ENCODE peak calls at places on chromosomes 6 and 20, in four cellular contexts. Q is tibial nerve, N is right atrium auricular region, L is psoas muscle. A is an unnamed sample. For H3K4me1, the result is how much of the 10 kb centered on the place peaks cover.

GRCh38 chr20:63296411-63297299 is 3.7 kb downstream of the COL20A1 start:
- DNase-seq in Q (no peak), N (no peak), L (no peak), A (no peak)

GRCh38 chr20:54668271-54669053 is 193.1 kb downstream of the DOK5 start:
- DNase-seq in Q (no peak), N (no peak), L (no peak), A (no peak)

GRCh38 chr20:32446301-32447100 is 88.4 kb downstream of the ASXL1 start:
- DNase-seq in Q (no peak), N (no peak), L (no peak), A (no peak)

GRCh38 chr20:50098259-50098658 is 14.7 kb downstream of the UBE2V1 start:
- DNase-seq in Q (no peak), N (no peak), L (no peak), A (no peak)

GRCh38 chr20:26169506-26169905 is 472.9 kb upstream of the ZNF337 start:
- DNase-seq in Q (no peak), N (no peak), L (no peak), A (no peak)

GRCh38 chr20:22438926-22439325 is 145.4 kb downstream of the FOXA2 start:
- DNase-seq in Q (no peak), N (no peak), L (no peak), A (no peak)

GRCh38 chr6:157990321-157991066 is 8.8 kb downstream of the SYNJ2 start:
- DNase-seq in Q (no peak), N (no peak), L (no peak), A (no peak)

GRCh38 chr20:63461364-63461763 is 11.1 kb downstream of the KCNQ2 start:
- DNase-seq in Q (no peak), N (no peak), L (no peak), A (no peak)

GRCh38 chr20:32207626-32208498 is at the start of the genes PLAGL2 and POFUT1:
- DNase-seq in Q (peak), N (peak), L (peak), A (peak)

GRCh38 chr20:51425347-51426106 is 117.0 kb downstream of the NFATC2 start:
- DNase-seq in Q (no peak), N (no peak), L (no peak), A (no peak)

GRCh38 chr6:82045965-82046756 is 201.4 kb downstream of the IBTK start:
- DNase-seq in Q (no peak), N (no peak), L (no peak), A (no peak)

GRCh38 chr20:49747707-49748524 is 34.2 kb upstream of the B4GALT5 start:
- DNase-seq in Q (peak), N (peak), L (peak), A (peak)

GRCh38 chr6:128738112-128738511 is 144.8 kb upstream of the LAMA2 start:
- DNase-seq in Q (no peak), N (no peak), L (no peak), A (no peak)

GRCh38 chr6:106513813-106514212 is 115.5 kb downstream of the RTN4IP1 start:
- DNase-seq in Q (no peak), N (no peak), L (no peak), A (no peak)

GRCh38 chr6:43020847-43021246 is 576 bp upstream of the RRP36 start:
- DNase-seq in Q (no peak), N (no peak), L (peak), A (no peak)

GRCh38 chr6:74369556-74369993 is 673.6 kb downstream of the CD109 start:
- DNase-seq in Q (no peak), N (no peak), L (no peak), A (no peak)

GRCh38 chr20:31446084-31446819 is 5.8 kb downstream of the DEFB123 start:
- DNase-seq in Q (no peak), N (no peak), L (no peak), A (no peak)

GRCh38 chr20:13271977-13272975 is 51.2 kb downstream of the ISM1 start:
- DNase-seq in Q (peak), N (no peak), L (no peak), A (no peak)

GRCh38 chr6:105932440-105932839 is 153.7 kb upstream of the PRDM1 start:
- DNase-seq in Q (no peak), N (no peak), L (no peak), A (no peak)

GRCh38 chr6:33280539-33280938 is 3.6 kb downstream of the B3GALT4 start:
- DNase-seq in Q (no peak), N (no peak), L (no peak), A (no peak)

GRCh38 chr6:112330071-112330876 is 16.9 kb upstream of the RFPL4B start:
- DNase-seq in Q (no peak), N (no peak), L (no peak), A (no peak)

GRCh38 chr6:139829557-139829956 is 455.1 kb upstream of the CITED2 start:
- DNase-seq in Q (no peak), N (no peak), L (no peak), A (no peak)

GRCh38 chr20:30168025-30168799 is 1089.3 kb upstream of the DEFB115 start:
- DNase-seq in Q (no peak), N (no peak), L (no peak), A (peak)

GRCh38 chr20:32603046-32603726 is 18.1 kb upstream of the NOL4L start:
- DNase-seq in Q (peak), N (no peak), L (no peak), A (no peak)

GRCh38 chr6:10411131-10411914 is 3.6 kb downstream of the TFAP2A start:
- DNase-seq in Q (no peak), N (no peak), L (no peak), A (no peak)
- H3K4me3 ChIP-seq in Q (peak), N (peak), L (peak), A (peak)

DNA sequence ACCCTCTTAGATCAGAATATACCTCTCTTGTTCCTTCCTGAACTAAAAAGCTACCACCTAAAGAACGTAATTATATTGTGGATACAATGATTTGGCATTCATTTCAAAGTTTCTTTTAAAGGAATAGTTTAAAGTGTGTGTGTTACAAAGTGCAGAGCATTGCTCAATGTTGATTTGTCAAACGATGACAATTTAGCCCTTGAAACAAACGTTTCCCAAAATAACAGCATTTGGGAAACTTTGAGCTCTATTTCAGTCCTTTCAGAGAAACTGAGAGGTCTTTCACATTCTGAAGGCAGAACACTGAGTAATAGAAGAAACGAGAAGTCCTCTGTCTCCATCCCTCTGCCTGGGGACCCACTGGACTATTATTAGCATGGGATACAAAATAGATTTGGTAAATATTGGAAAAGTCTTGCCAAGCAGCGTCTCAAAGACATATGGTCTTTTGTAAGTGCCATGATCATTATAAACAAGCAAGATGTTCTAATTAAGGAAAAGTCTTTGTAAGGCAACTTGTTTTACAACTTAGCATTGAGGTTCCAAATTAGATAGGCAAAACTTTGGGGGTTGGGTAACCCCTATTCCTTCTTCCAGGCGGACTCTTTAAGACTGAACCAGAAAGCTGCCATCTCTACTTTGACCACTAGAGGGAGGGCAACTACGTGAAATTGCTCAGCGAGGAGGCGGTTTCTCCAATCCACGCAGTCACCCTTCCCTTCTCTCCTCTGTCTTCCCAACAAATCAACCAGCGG is 208.8 kb downstream of the RNF144B start:
- DNase-seq in Q (peak), N (peak), L (no peak), A (peak)
- H3K27ac ChIP-seq in Q (no peak), N (peak), L (no peak), A (no peak)

GRCh38 chr6:37137881-37138568 is 31.9 kb upstream of the PIM1 start:
- DNase-seq in Q (no peak), N (no peak), L (no peak), A (no peak)
- H3K4me1 ChIP-seq in Q (under half), N (under half), L (under half), A (under half)

GRCh38 chr6:15409301-15410125 is 163.6 kb downstream of the JARID2 start:
- DNase-seq in Q (no peak), N (no peak), L (no peak), A (no peak)

GRCh38 chr6:15408758-15409157 is 162.9 kb downstream of the JARID2 start:
- DNase-seq in Q (no peak), N (no peak), L (no peak), A (no peak)

GRCh38 chr6:15411766-15412165 is 165.9 kb downstream of the JARID2 start:
- DNase-seq in Q (no peak), N (no peak), L (no peak), A (no peak)

GRCh38 chr6:15410752-15411151 is 164.9 kb downstream of the JARID2 start:
- DNase-seq in Q (no peak), N (no peak), L (no peak), A (no peak)

GRCh38 chr6:15410126-15410391 is 164.2 kb downstream of the JARID2 start:
- DNase-seq in Q (no peak), N (no peak), L (no peak), A (no peak)
- H3K4me3 ChIP-seq in Q (no peak), N (no peak), L (no peak), A (no peak)

GRCh38 chr6:35161776-35162607 is 20.9 kb upstream of the TCP11 start:
- DNase-seq in Q (peak), N (no peak), L (no peak), A (no peak)

GRCh38 chr6:35164277-35164676 is 23.1 kb upstream of the TCP11 start:
- DNase-seq in Q (no peak), N (no peak), L (no peak), A (no peak)

GRCh38 chr6:35158520-35158919 is 17.4 kb upstream of the TCP11 start:
- DNase-seq in Q (no peak), N (no peak), L (no peak), A (no peak)

GRCh38 chr6:35161265-35161664 is 20.1 kb upstream of the TCP11 start:
- DNase-seq in Q (no peak), N (no peak), L (no peak), A (no peak)

GRCh38 chr6:35160642-35161041 is 19.5 kb upstream of the TCP11 start:
- DNase-seq in Q (no peak), N (no peak), L (no peak), A (no peak)
- H3K27ac ChIP-seq in Q (no peak), N (no peak), L (no peak), A (no peak)